ENCODE peak calls at places on chromosomes 3 and 15, in nine cellular contexts. One of them, this sample, is unnamed.
A peak's percentile ranks its signal among the peaks of the same experiment; 100 is the strongest.

GRCh38 chr3:79018671-79019136 is 749.1 kb downstream of the ROBO1 start:
- DNase-seq in endothelial cell of umbilical vein: peak; percentile 54
- DNase-seq in PC-9: peak; percentile 40
- DNase-seq in uterus: peak; percentile 59
- DNase-seq in fibroblast of lung: peak; percentile 70
- DNase-seq in astrocyte: peak; percentile 59
- DNase-seq in SK-N-SH: peak; percentile 83
- DNase-seq in tibial nerve: peak; percentile 23
- DNase-seq in kidney: peak; percentile 87
- DNase-seq in this sample: peak; percentile 83

GRCh38 chr3:195056506-195056905 is 214.5 kb downstream of the XXYLT1 start:
- DNase-seq in endothelial cell of umbilical vein: no peak
- DNase-seq in PC-9: no peak
- DNase-seq in uterus: no peak
- DNase-seq in fibroblast of lung: no peak
- DNase-seq in astrocyte: no peak
- DNase-seq in SK-N-SH: no peak
- DNase-seq in tibial nerve: no peak
- DNase-seq in kidney: peak; percentile 48
- DNase-seq in this sample: no peak

GRCh38 chr3:7367968-7368367 is 507.1 kb downstream of the GRM7 start:
- DNase-seq in endothelial cell of umbilical vein: no peak
- DNase-seq in PC-9: no peak
- DNase-seq in uterus: no peak
- DNase-seq in fibroblast of lung: no peak
- DNase-seq in astrocyte: no peak
- DNase-seq in SK-N-SH: no peak
- DNase-seq in tibial nerve: no peak
- DNase-seq in kidney: no peak
- DNase-seq in this sample: no peak

GRCh38 chr15:65837301-65838283 is 31.7 kb upstream of the RAB11A start:
- DNase-seq in endothelial cell of umbilical vein: peak; percentile 16
- DNase-seq in PC-9: no peak
- DNase-seq in uterus: no peak
- DNase-seq in fibroblast of lung: no peak
- DNase-seq in astrocyte: no peak
- DNase-seq in SK-N-SH: no peak
- DNase-seq in tibial nerve: no peak
- DNase-seq in kidney: no peak
- DNase-seq in this sample: peak; percentile 12

GRCh38 chr3:143267984-143268383 is 148.4 kb downstream of the CHST2 start:
- DNase-seq in endothelial cell of umbilical vein: no peak
- DNase-seq in PC-9: no peak
- DNase-seq in uterus: no peak
- DNase-seq in fibroblast of lung: no peak
- DNase-seq in astrocyte: peak; percentile 70
- DNase-seq in SK-N-SH: no peak
- DNase-seq in tibial nerve: no peak
- DNase-seq in kidney: no peak
- DNase-seq in this sample: no peak

GRCh38 chr3:128555098-128555825 is 62.3 kb upstream of the GATA2 start:
- DNase-seq in endothelial cell of umbilical vein: peak; percentile 86
- DNase-seq in PC-9: no peak
- DNase-seq in uterus: peak; percentile 43
- DNase-seq in fibroblast of lung: no peak
- DNase-seq in astrocyte: no peak
- DNase-seq in SK-N-SH: peak; percentile 48
- DNase-seq in tibial nerve: no peak
- DNase-seq in kidney: peak; percentile 87
- DNase-seq in this sample: peak; percentile 51

GRCh38 chr3:26623409-26624208 is 1.0 kb downstream of the LRRC3B start:
- DNase-seq in endothelial cell of umbilical vein: no peak
- DNase-seq in PC-9: no peak
- DNase-seq in uterus: no peak
- DNase-seq in fibroblast of lung: no peak
- DNase-seq in astrocyte: no peak
- DNase-seq in SK-N-SH: peak; percentile 51
- DNase-seq in tibial nerve: no peak
- DNase-seq in kidney: peak; percentile 55
- DNase-seq in this sample: peak; percentile 6

GRCh38 chr3:42036483-42036823 is 54.7 kb upstream of the TRAK1 start:
- DNase-seq in endothelial cell of umbilical vein: peak; percentile 92
- DNase-seq in PC-9: peak; percentile 38
- DNase-seq in uterus: no peak
- DNase-seq in fibroblast of lung: peak; percentile 94
- DNase-seq in astrocyte: peak; percentile 96
- DNase-seq in SK-N-SH: peak; percentile 44
- DNase-seq in tibial nerve: no peak
- DNase-seq in kidney: no peak
- DNase-seq in this sample: peak; percentile 87

GRCh38 chr15:74402873-74403589 is 30.7 kb downstream of the SEMA7A start:
- DNase-seq in endothelial cell of umbilical vein: no peak
- DNase-seq in PC-9: no peak
- DNase-seq in uterus: no peak
- DNase-seq in fibroblast of lung: no peak
- DNase-seq in astrocyte: no peak
- DNase-seq in SK-N-SH: no peak
- DNase-seq in tibial nerve: no peak
- DNase-seq in kidney: no peak
- DNase-seq in this sample: no peak

GRCh38 chr3:65961128-65961527 is 77.6 kb downstream of the MAGI1 start:
- DNase-seq in endothelial cell of umbilical vein: no peak
- DNase-seq in PC-9: no peak
- DNase-seq in uterus: no peak
- DNase-seq in fibroblast of lung: no peak
- DNase-seq in astrocyte: no peak
- DNase-seq in SK-N-SH: no peak
- DNase-seq in tibial nerve: no peak
- DNase-seq in kidney: no peak
- DNase-seq in this sample: no peak

GRCh38 chr15:43208052-43209002 is 12.5 kb downstream of the EPB42 start:
- DNase-seq in endothelial cell of umbilical vein: no peak
- DNase-seq in PC-9: no peak
- DNase-seq in uterus: no peak
- DNase-seq in fibroblast of lung: no peak
- DNase-seq in astrocyte: no peak
- DNase-seq in SK-N-SH: no peak
- DNase-seq in tibial nerve: no peak
- DNase-seq in kidney: no peak
- DNase-seq in this sample: no peak

GRCh38 chr15:101492752-101493692 is 3.5 kb upstream of the PCSK6 start:
- DNase-seq in endothelial cell of umbilical vein: no peak
- DNase-seq in PC-9: no peak
- DNase-seq in uterus: no peak
- DNase-seq in fibroblast of lung: no peak
- DNase-seq in astrocyte: no peak
- DNase-seq in SK-N-SH: no peak
- DNase-seq in tibial nerve: no peak
- DNase-seq in kidney: no peak
- DNase-seq in this sample: peak; percentile 25

GRCh38 chr15:81302605-81303204 is 21.2 kb downstream of the STARD5 start:
- DNase-seq in endothelial cell of umbilical vein: no peak
- DNase-seq in PC-9: no peak
- DNase-seq in uterus: no peak
- DNase-seq in fibroblast of lung: no peak
- DNase-seq in astrocyte: no peak
- DNase-seq in SK-N-SH: no peak
- DNase-seq in tibial nerve: no peak
- DNase-seq in kidney: no peak
- DNase-seq in this sample: no peak

GRCh38 chr3:46266598-46266997 is 24.3 kb downstream of the CCR3 start:
- DNase-seq in endothelial cell of umbilical vein: no peak
- DNase-seq in PC-9: peak; percentile 47
- DNase-seq in uterus: no peak
- DNase-seq in fibroblast of lung: no peak
- DNase-seq in astrocyte: no peak
- DNase-seq in SK-N-SH: no peak
- DNase-seq in tibial nerve: no peak
- DNase-seq in kidney: no peak
- DNase-seq in this sample: no peak

GRCh38 chr3:149589332-149589731 is 68.5 kb downstream of the WWTR1 start:
- DNase-seq in endothelial cell of umbilical vein: peak; percentile 95
- DNase-seq in PC-9: no peak
- DNase-seq in uterus: no peak
- DNase-seq in fibroblast of lung: peak; percentile 87
- DNase-seq in astrocyte: peak; percentile 84
- DNase-seq in SK-N-SH: no peak
- DNase-seq in tibial nerve: no peak
- DNase-seq in kidney: no peak
- DNase-seq in this sample: no peak

GRCh38 chr15:55916666-55917409 is 76.6 kb downstream of the NEDD4 start:
- DNase-seq in endothelial cell of umbilical vein: no peak
- DNase-seq in PC-9: no peak
- DNase-seq in uterus: no peak
- DNase-seq in fibroblast of lung: peak; percentile 76
- DNase-seq in astrocyte: peak; percentile 90
- DNase-seq in SK-N-SH: no peak
- DNase-seq in tibial nerve: no peak
- DNase-seq in kidney: no peak
- DNase-seq in this sample: peak; percentile 50

GRCh38 chr3:197339841-197340520 is 41.6 kb upstream of the DLG1 start:
- DNase-seq in endothelial cell of umbilical vein: no peak
- DNase-seq in PC-9: peak; percentile 62
- DNase-seq in uterus: no peak
- DNase-seq in fibroblast of lung: no peak
- DNase-seq in astrocyte: peak; percentile 29
- DNase-seq in SK-N-SH: peak; percentile 77
- DNase-seq in tibial nerve: no peak
- DNase-seq in kidney: no peak
- DNase-seq in this sample: peak; percentile 67

GRCh38 chr15:81312790-81313543 is 11.0 kb downstream of the STARD5 start:
- DNase-seq in endothelial cell of umbilical vein: peak; percentile 15
- DNase-seq in PC-9: peak; percentile 85
- DNase-seq in uterus: peak; percentile 86
- DNase-seq in fibroblast of lung: peak; percentile 99
- DNase-seq in astrocyte: peak; percentile 98
- DNase-seq in SK-N-SH: no peak
- DNase-seq in tibial nerve: peak; percentile 85
- DNase-seq in kidney: peak; percentile 92
- DNase-seq in this sample: no peak

GRCh38 chr3:30644615-30645014 is 38.2 kb downstream of the TGFBR2 start:
- DNase-seq in endothelial cell of umbilical vein: peak; percentile 55
- DNase-seq in PC-9: no peak
- DNase-seq in uterus: peak; percentile 66
- DNase-seq in fibroblast of lung: peak; percentile 72
- DNase-seq in astrocyte: peak; percentile 76
- DNase-seq in SK-N-SH: no peak
- DNase-seq in tibial nerve: peak; percentile 97
- DNase-seq in kidney: no peak
- DNase-seq in this sample: no peak

GRCh38 chr3:164550857-164551256 is 527.4 kb downstream of the SI start:
- DNase-seq in endothelial cell of umbilical vein: no peak
- DNase-seq in PC-9: no peak
- DNase-seq in uterus: no peak
- DNase-seq in fibroblast of lung: no peak
- DNase-seq in astrocyte: no peak
- DNase-seq in SK-N-SH: no peak
- DNase-seq in tibial nerve: no peak
- DNase-seq in kidney: no peak
- DNase-seq in this sample: no peak
- TF ChIP-seq CTCF in endothelial cell of umbilical vein: no peak
- TF ChIP-seq CTCF in PC-9: no peak
- TF ChIP-seq CTCF in uterus: no peak
- TF ChIP-seq CTCF in fibroblast of lung: no peak
- TF ChIP-seq CTCF in astrocyte: no peak
- TF ChIP-seq CTCF in SK-N-SH: no peak
- TF ChIP-seq CTCF in tibial nerve: no peak
- TF ChIP-seq CTCF in kidney: no peak
- TF ChIP-seq CTCF in this sample: no peak

GRCh38 chr3:34109846-34110245 is 311.4 kb downstream of the PDCD6IP start:
- DNase-seq in endothelial cell of umbilical vein: no peak
- DNase-seq in PC-9: no peak
- DNase-seq in uterus: no peak
- DNase-seq in fibroblast of lung: no peak
- DNase-seq in astrocyte: no peak
- DNase-seq in SK-N-SH: no peak
- DNase-seq in tibial nerve: no peak
- DNase-seq in kidney: no peak
- DNase-seq in this sample: no peak
- H3K4me3 ChIP-seq in endothelial cell of umbilical vein: no peak overlapping the region
- H3K4me3 ChIP-seq in PC-9: no peak overlapping the region
- H3K4me3 ChIP-seq in uterus: no peak overlapping the region
- H3K4me3 ChIP-seq in fibroblast of lung: no peak overlapping the region
- H3K4me3 ChIP-seq in astrocyte: no peak overlapping the region
- H3K4me3 ChIP-seq in SK-N-SH: no peak overlapping the region
- H3K4me3 ChIP-seq in tibial nerve: no peak overlapping the region
- H3K4me3 ChIP-seq in kidney: no peak overlapping the region
- H3K4me3 ChIP-seq in this sample: no peak overlapping the region

DNA sequence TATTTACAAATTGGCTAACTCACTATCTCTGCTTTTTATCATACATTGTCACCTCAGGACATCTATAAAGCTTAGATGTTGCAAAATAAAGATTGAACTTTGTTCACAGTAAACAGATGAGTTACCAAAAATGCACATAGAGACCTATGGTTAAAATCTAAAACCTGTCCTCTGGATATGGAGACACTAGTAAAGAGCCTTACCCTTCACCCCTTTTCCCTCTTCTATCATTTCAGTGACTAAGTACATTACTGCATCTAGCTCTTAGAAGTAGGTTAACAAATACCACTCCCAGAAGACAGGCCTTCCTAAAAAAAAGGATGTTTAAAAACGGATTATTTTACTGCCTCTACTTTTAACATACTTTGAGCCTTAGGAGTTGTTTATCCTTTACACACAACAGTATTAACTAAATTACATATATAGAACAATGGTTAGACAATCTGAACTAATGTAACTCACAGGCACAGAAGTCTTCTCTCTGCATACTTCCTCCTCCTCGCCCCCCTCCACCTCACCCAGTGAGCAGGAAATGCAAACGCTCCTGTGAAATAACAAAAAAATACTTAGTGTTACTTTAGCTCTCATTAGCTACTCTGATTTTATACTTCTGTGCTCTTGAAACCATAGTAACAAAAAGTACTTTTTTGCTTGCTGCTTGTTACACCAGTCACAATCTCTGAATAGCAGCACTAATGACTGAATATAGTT is 23.3 kb downstream of the IREB2 start:
- DNase-seq in endothelial cell of umbilical vein: peak; percentile 9
- DNase-seq in PC-9: no peak
- DNase-seq in uterus: no peak
- DNase-seq in fibroblast of lung: peak; percentile 11
- DNase-seq in astrocyte: no peak
- DNase-seq in SK-N-SH: no peak
- DNase-seq in tibial nerve: no peak
- DNase-seq in kidney: no peak
- DNase-seq in this sample: no peak
- H3K4me1 ChIP-seq in endothelial cell of umbilical vein: peaks cover 5% of the 10 kb centered on the region
- H3K4me1 ChIP-seq in PC-9: peaks cover 18% of the 10 kb centered on the region
- H3K4me1 ChIP-seq in uterus: no peaks in the 10 kb centered on the region
- H3K4me1 ChIP-seq in fibroblast of lung: peaks cover 4% of the 10 kb centered on the region
- H3K4me1 ChIP-seq in astrocyte: peaks cover 4% of the 10 kb centered on the region
- H3K4me1 ChIP-seq in SK-N-SH: peaks cover 15% of the 10 kb centered on the region
- H3K4me1 ChIP-seq in tibial nerve: no peaks in the 10 kb centered on the region
- H3K4me1 ChIP-seq in kidney: no peaks in the 10 kb centered on the region
- H3K4me1 ChIP-seq in this sample: peaks cover 14% of the 10 kb centered on the region

DNA sequence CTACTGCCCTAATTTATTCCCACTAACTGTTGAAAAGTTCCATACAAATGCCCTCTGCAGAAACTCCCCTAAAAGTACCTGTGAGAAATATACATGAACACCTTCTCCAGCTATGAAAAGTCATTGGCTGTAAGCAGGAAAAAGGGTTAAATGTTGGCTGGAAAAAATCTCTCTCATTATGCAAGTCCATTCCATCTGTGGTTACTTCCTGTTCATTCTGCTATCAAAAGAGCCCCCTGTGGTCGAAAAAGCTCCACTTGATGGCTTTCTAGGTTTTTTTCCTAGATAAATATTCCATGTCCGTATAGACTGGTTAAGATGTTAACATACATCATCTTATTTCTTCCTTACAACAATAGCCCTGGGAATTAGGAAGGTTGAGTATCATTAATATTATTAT is 56.2 kb upstream of the AKAP13 start:
- DNase-seq in endothelial cell of umbilical vein: no peak
- DNase-seq in PC-9: no peak
- DNase-seq in uterus: no peak
- DNase-seq in fibroblast of lung: no peak
- DNase-seq in astrocyte: no peak
- DNase-seq in SK-N-SH: no peak
- DNase-seq in tibial nerve: no peak
- DNase-seq in kidney: no peak
- DNase-seq in this sample: no peak
- TF ChIP-seq CTCF in endothelial cell of umbilical vein: no peak
- TF ChIP-seq CTCF in PC-9: no peak
- TF ChIP-seq CTCF in uterus: no peak
- TF ChIP-seq CTCF in fibroblast of lung: no peak
- TF ChIP-seq CTCF in astrocyte: no peak
- TF ChIP-seq CTCF in SK-N-SH: no peak
- TF ChIP-seq CTCF in tibial nerve: no peak
- TF ChIP-seq CTCF in kidney: no peak
- TF ChIP-seq CTCF in this sample: no peak